ENCODE peak calls at places on chromosomes 4 and X, in seven cellular contexts. Q is AG04449; Y is stimulated activated CD8-positive, alpha-beta memory T cell treated with anti-CD3 and anti-CD28 coated beads, Interleukin-7, amount 100 ng/mL, for 1 hour; W is cardiac fibroblast; K is iPS-NIHi11; R is A172; U is ACHN. J is an unnamed sample.

GRCh38 chrX:20620301-20620700 is 353.6 kb upstream of the RPS6KA3 start:
- DNase-seq in Y (no peak), U (no peak), R (peak), K (no peak), W (peak), Q (no peak), J (no peak)

GRCh38 chr4:48642421-48643144 is 137.5 kb downstream of the FRYL start:
- DNase-seq in Y (no peak), K (no peak), R (no peak), Q (no peak), U (no peak), W (peak), J (no peak)

GRCh38 chr4:167537761-167538160 is 303.5 kb upstream of the SPOCK3 start:
- DNase-seq in Y (no peak), U (no peak), W (no peak), K (no peak), Q (no peak), R (no peak), J (no peak)

GRCh38 chr4:119632216-119632615 is 3.6 kb upstream of the PDE5A start:
- DNase-seq in R (no peak), Q (no peak), W (peak), K (no peak), Y (no peak), U (no peak), J (no peak)

GRCh38 chrX:101452051-101452450 is 33.2 kb upstream of the ARMCX4 start:
- DNase-seq in Q (no peak), R (no peak), U (no peak), Y (no peak), W (no peak), K (no peak), J (no peak)

GRCh38 chr4:30801876-30802275 is 81.7 kb downstream of the PCDH7 start:
- DNase-seq in U (no peak), Y (no peak), K (no peak), W (no peak), Q (no peak), R (peak), J (no peak)

GRCh38 chr4:1160351-1160750 is 12.0 kb downstream of the SPON2 start:
- DNase-seq in U (no peak), Q (no peak), Y (no peak), R (no peak), W (no peak), K (no peak), J (no peak)

GRCh38 chr4:24564488-24564887 is 19.9 kb downstream of the DHX15 start:
- DNase-seq in K (no peak), Q (no peak), R (no peak), W (peak), Y (no peak), U (no peak), J (no peak)

GRCh38 chr4:111537861-111538260 is 607.4 kb upstream of the FAM241A start:
- DNase-seq in U (no peak), K (no peak), Y (no peak), W (peak), R (peak), Q (peak), J (peak)

GRCh38 chrX:27966955-27967354 is 14.3 kb downstream of the DCAF8L1 start:
- DNase-seq in R (no peak), U (no peak), Y (no peak), Q (no peak), W (peak), K (no peak), J (no peak)

J was measured in Daoy.